ENCODE peak calls at places on chromosomes 3 and 15, in eight cellular contexts. A is HepG2, N is GM23338, I is upper lobe of left lung, Z is GM12878, U is Panc1, K is K562, Y is HCT116. R is an unnamed sample.

GRCh38 chr3:102237181-102237580 is 197.6 kb upstream of the ZPLD1 start:
- ATAC-seq in I (no peak), N (no peak), U (no peak), K (no peak), Y (no peak), A (no peak), Z (no peak), R (no peak)

GRCh38 chr15:96381463-96381862 is 51.0 kb downstream of the NR2F2 start:
- ATAC-seq in Y (no peak), U (no peak), K (no peak), Z (peak; percentile 68), N (no peak), A (no peak), I (no peak), R (no peak)

GRCh38 chr15:29921130-29921601 is 98.9 kb upstream of the TJP1 start:
- ATAC-seq in K (no peak), Z (no peak), Y (peak; percentile 67), N (peak; percentile 45), U (no peak), A (no peak), I (no peak), R (no peak)

GRCh38 chr3:152909180-152909883 is 74.4 kb downstream of the P2RY1 start:
- ATAC-seq in K (peak; percentile 70), Y (no peak), U (no peak), N (no peak), Z (no peak), A (no peak), I (no peak), R (no peak)

GRCh38 chr3:126191246-126191645 is 10.9 kb upstream of the ALDH1L1 start:
- ATAC-seq in I (no peak), U (no peak), K (no peak), Y (no peak), Z (no peak), N (no peak), A (no peak), R (no peak)

GRCh38 chr3:110542552-110543164 is 529.0 kb upstream of the NECTIN3 start:
- ATAC-seq in Z (no peak), U (no peak), A (no peak), K (no peak), N (no peak), Y (no peak), I (no peak), R (no peak)

GRCh38 chr3:65854606-65855304 is 184.0 kb downstream of the MAGI1 start:
- ATAC-seq in Z (peak; percentile 65), I (no peak), K (no peak), N (no peak), Y (peak; percentile 36), A (no peak), U (no peak), R (no peak)

GRCh38 chr3:138328341-138328740 is 1.3 kb downstream of the NME9 start:
- ATAC-seq in I (no peak), K (peak; percentile 47), Y (no peak), U (no peak), A (no peak), N (no peak), Z (no peak), R (no peak)

GRCh38 chr15:68755731-68756130 is 65.0 kb downstream of the ANP32A start:
- ATAC-seq in Y (no peak), Z (no peak), A (no peak), I (no peak), K (no peak), N (no peak), U (no peak), R (no peak)

GRCh38 chr3:125121246-125122010 is 65.6 kb upstream of the HEG1 start:
- ATAC-seq in U (peak; percentile 44), N (peak; percentile 7), I (no peak), K (no peak), Y (no peak), Z (peak; percentile 71), A (no peak), R (no peak)

GRCh38 chr15:39142500-39142899 is 438.4 kb upstream of the THBS1 start:
- ATAC-seq in U (no peak), Z (no peak), I (no peak), N (no peak), A (no peak), Y (no peak), K (no peak), R (no peak)

GRCh38 chr3:117355566-117355965 is 646.0 kb downstream of the TUSC7 start:
- ATAC-seq in I (peak; percentile 46), Z (peak; percentile 90), Y (no peak), U (no peak), A (peak; percentile 70), K (no peak), N (peak; percentile 79), R (peak; percentile 22)

GRCh38 chr3:45343947-45344346 is 44.4 kb upstream of the LARS2 start:
- ATAC-seq in N (peak; percentile 78), Y (peak; percentile 88), K (peak; percentile 98), Z (peak; percentile 68), U (no peak), A (no peak), I (no peak), R (no peak)

GRCh38 chr3:98761656-98762229 is 1.4 kb upstream of the ST3GAL6 start:
- ATAC-seq in N (no peak), I (peak; percentile 69), K (no peak), Y (no peak), Z (peak; percentile 23), U (no peak), A (no peak), R (no peak)

GRCh38 chr3:171169866-171170265 is 143.3 kb upstream of the SLC2A2 start:
- ATAC-seq in Z (no peak), U (no peak), I (no peak), Y (no peak), N (no peak), K (no peak), A (no peak), R (no peak)

GRCh38 chr15:70291295-70291694 is 193.6 kb upstream of the TLE3 start:
- ATAC-seq in A (no peak), U (no peak), N (no peak), I (no peak), K (no peak), Z (no peak), Y (no peak), R (no peak)

GRCh38 chr3:151265166-151265565 is 13.2 kb downstream of the P2RY14 start:
- ATAC-seq in K (no peak), Y (no peak), A (no peak), U (no peak), N (no peak), Z (no peak), I (peak; percentile 44), R (no peak)

GRCh38 chr3:152243301-152243711 is 25.4 kb upstream of the MBNL1 start:
- ATAC-seq in U (no peak), I (no peak), K (peak; percentile 76), Y (no peak), N (no peak), A (peak; percentile 80), Z (peak; percentile 79), R (no peak)

GRCh38 chr3:137300703-137301102 is 342.9 kb downstream of the IL20RB start:
- ATAC-seq in K (no peak), U (no peak), Z (peak; percentile 70), A (no peak), Y (no peak), N (no peak), I (no peak), R (no peak)

GRCh38 chr3:184603156-184604030 is 41.8 kb downstream of the EPHB3 start:
- ATAC-seq in K (no peak), Y (no peak), Z (no peak), I (peak; percentile 4), A (peak; percentile 15), U (no peak), N (no peak), R (no peak)

GRCh38 chr15:62475595-62475994 is 310.5 kb upstream of the C2CD4B start:
- ATAC-seq in I (no peak), Z (no peak), U (no peak), A (no peak), Y (no peak), N (no peak), K (no peak), R (no peak)
- TF ChIP-seq POLR2AphosphoS5 in I (no peak), Z (no peak), U (no peak), A (no peak), Y (no peak), N (no peak), K (no peak), R (peak; percentile 74)

GRCh38 chr15:71743861-71744382 is 66.4 kb upstream of the NR2E3 start:
- ATAC-seq in A (no peak), Y (no peak), N (peak; percentile 70), Z (peak; percentile 65), I (no peak), U (no peak), K (peak; percentile 77), R (no peak)
- TF ChIP-seq CTCF in A (peak; percentile 57), Y (peak; percentile 64), N (peak; percentile 82), Z (peak; percentile 75), I (peak; percentile 51), U (peak; percentile 84), K (peak; percentile 54), R (peak; percentile 73)

GRCh38 chr3:15051531-15051930 is 13.6 kb downstream of the MRPS25 start:
- ATAC-seq in N (peak; percentile 99), I (peak; percentile 67), A (peak; percentile 99), U (peak; percentile 91), Y (peak; percentile 99), K (peak; percentile 90), Z (peak; percentile 88), R (peak; percentile 25)
- TF ChIP-seq POLR2AphosphoS5 in N (peak; percentile 40), I (no peak), A (no peak), U (no peak), Y (no peak), K (no peak), Z (no peak), R (no peak)

GRCh38 chr3:182683335-182684257 is 109.7 kb upstream of the ATP11B start:
- ATAC-seq in Y (peak; percentile 92), K (peak; percentile 84), Z (peak; percentile 72), I (peak; percentile 94), A (peak; percentile 83), N (peak; percentile 68), U (peak; percentile 91), R (peak; percentile 78)

GRCh38 chr3:182686033-182686886 is 107.0 kb upstream of the ATP11B start:
- ATAC-seq in Z (no peak), U (no peak), K (no peak), A (no peak), I (no peak), N (no peak), Y (no peak), R (no peak)

DNA sequence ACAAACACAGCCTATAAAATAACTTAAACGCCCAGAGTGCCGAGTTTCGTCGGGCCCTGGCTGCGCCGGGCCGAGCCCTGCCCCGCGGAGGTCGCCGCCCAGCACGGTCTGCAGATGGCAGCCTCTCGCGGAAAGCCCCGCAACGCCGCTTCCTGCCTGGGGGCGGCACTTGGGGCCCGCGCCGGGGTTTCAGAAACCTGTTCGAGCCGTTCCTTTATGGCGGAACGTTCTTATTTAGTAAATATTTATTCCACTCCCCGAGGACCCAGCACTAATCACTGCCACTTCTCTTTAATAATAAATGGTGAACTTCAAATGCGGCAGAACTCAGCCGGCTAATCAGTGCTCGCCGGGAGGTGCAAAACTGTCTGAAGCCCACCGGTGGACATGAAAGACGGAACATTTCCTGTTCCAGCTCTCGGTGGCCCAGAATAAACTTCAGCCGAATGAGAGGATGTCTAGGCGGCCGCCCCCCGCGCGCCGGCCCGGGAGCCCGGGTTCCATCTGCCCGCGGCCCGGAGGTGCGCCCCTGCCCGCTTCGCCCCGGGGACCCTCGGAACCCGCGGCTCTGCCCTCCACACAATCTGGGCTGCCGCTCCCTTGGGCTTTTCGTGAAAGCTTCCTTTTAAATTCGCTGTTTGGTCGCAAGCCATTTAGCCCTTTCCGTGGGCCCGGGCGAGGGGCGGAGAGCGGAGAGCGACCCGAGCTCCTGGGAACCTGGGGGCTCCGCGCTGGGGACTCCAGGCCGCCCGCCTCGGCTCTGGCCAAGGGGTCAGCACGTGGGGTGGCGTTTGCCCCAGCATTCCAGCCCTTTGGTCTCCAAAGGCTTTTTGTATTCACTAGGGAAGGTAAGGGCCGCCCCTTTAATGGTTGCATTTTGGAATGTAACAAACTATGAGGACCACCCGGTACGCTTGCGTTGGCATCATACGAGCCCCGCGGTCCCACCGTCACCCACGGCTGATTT is 110.8 kb upstream of the ATP11B start:
- ATAC-seq in Y (peak; percentile 73), K (peak; percentile 96), Z (peak; percentile 95), U (peak; percentile 91), N (peak; percentile 93), I (peak; percentile 81), A (peak; percentile 97), R (no peak)
- TF ChIP-seq CTCF in Y (no peak), K (peak; percentile 97), Z (peak; percentile 28), U (peak; percentile 70), N (peak; percentile 27), I (peak; percentile 7), A (peak; percentile 55), R (peak; percentile 9)